ENCODE peak calls at places on chromosome 5, in seven cellular contexts. G is cardiac fibroblast, K is epithelial cell of proximal tubule, H is cardiac muscle cell, R is GM20000, E is bronchial epithelial cell, B is ovary. F is an unnamed sample.

GRCh38 chr5:105849701-105850100 is 1821.0 kb downstream of the EFNA5 start:
- DNase-seq in G (peak), K (no peak), H (no peak), R (no peak), E (no peak), B (no peak), F (no peak)

GRCh38 chr5:40220260-40220659 is 459.5 kb upstream of the PTGER4 start:
- DNase-seq in G (no peak), K (no peak), H (peak), R (no peak), E (no peak), B (no peak), F (no peak)

GRCh38 chr5:112554089-112554977 is 135.3 kb upstream of the EPB41L4A start:
- DNase-seq in G (peak), K (no peak), H (no peak), R (no peak), E (no peak), B (no peak), F (no peak)

GRCh38 chr5:151863566-151863965 is 61.1 kb downstream of the GLRA1 start:
- DNase-seq in G (no peak), K (no peak), H (no peak), R (no peak), E (no peak), B (no peak), F (no peak)

GRCh38 chr5:163532203-163532892 is 26.9 kb downstream of the MAT2B start:
- DNase-seq in G (no peak), K (no peak), H (no peak), R (no peak), E (no peak), B (no peak), F (no peak)

GRCh38 chr5:4700082-4700481 is 440.0 kb upstream of the ADAMTS16 start:
- DNase-seq in G (peak), K (peak), H (peak), R (no peak), E (peak), B (no peak), F (peak)

GRCh38 chr5:126777257-126777973 is 479 bp downstream of the LMNB1 start:
- DNase-seq in G (peak), K (no peak), H (peak), R (peak), E (peak), B (peak), F (peak)

GRCh38 chr5:10513501-10514442 is 50.1 kb upstream of the ANKRD33B start:
- DNase-seq in G (peak), K (peak), H (peak), R (no peak), E (no peak), B (no peak), F (no peak)

GRCh38 chr5:87327998-87328397 is 60.3 kb downstream of the RASA1 start:
- DNase-seq in G (peak), K (no peak), H (no peak), R (no peak), E (no peak), B (no peak), F (no peak)
- TF ChIP-seq CTCF in G (no peak), K (no peak), H (no peak), R (no peak), E (no peak), B (no peak), F (no peak)

DNA sequence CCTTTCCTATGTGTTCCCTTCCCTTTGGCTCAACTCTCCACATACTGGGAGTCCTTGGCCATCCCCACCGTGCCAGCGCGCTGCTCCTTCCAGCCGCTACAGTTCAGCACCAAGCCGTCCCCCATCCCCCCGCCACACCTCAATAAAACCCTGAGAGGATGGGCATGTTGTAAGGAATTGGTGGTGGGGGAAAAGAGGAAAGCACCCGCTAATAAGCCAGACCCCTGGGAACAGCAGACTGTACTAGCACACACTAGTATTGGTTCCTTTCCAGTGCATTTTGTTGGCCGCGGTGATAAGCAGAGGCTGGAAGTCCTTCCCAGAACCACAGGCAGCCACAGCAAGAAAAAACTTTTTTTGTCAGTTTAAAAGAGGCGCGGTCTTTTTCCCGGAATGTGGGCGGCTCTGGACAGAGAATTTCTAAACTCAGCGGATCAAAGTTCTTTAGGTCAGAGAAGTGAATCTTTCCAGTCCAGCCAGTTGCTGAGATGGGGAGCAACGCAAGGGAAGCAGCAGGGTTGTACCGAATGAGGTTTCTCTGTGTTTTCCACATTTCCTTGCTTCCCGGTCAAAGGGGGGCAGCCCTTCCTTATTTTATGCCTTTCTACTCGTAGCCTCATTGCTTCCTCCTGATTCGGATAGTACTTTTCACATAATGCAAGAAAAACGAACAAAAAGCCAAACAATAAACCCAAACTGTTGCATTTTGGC is 2.1 kb downstream of the CHSY3 start:
- DNase-seq in G (peak), K (no peak), H (peak), R (no peak), E (no peak), B (no peak), F (no peak)
- TF ChIP-seq CTCF in G (peak), K (peak), H (peak), R (no peak), E (no peak), B (no peak), F (no peak)

GRCh38 chr5:64678400-64678799 is 11.9 kb upstream of the SHISAL2B start:
- DNase-seq in G (no peak), K (no peak), H (no peak), R (no peak), E (no peak), B (no peak), F (no peak)

GRCh38 chr5:64680289-64680688 is 10.0 kb upstream of the SHISAL2B start:
- DNase-seq in G (no peak), K (no peak), H (no peak), R (no peak), E (peak), B (no peak), F (no peak)

GRCh38 chr5:64682608-64683007 is 7.7 kb upstream of the SHISAL2B start:
- DNase-seq in G (no peak), K (no peak), H (peak), R (no peak), E (no peak), B (no peak), F (no peak)
- TF ChIP-seq CTCF in G (no peak), K (peak), H (no peak), R (no peak), E (no peak), B (no peak), F (no peak)

GRCh38 chr5:6818594-6819512 is 105.6 kb downstream of the TENT4A start:
- DNase-seq in G (peak), K (no peak), H (no peak), R (no peak), E (peak), B (no peak), F (no peak)
- TF ChIP-seq CTCF in G (no peak), K (peak), H (no peak), R (no peak), E (no peak), B (no peak), F (no peak)

DNA sequence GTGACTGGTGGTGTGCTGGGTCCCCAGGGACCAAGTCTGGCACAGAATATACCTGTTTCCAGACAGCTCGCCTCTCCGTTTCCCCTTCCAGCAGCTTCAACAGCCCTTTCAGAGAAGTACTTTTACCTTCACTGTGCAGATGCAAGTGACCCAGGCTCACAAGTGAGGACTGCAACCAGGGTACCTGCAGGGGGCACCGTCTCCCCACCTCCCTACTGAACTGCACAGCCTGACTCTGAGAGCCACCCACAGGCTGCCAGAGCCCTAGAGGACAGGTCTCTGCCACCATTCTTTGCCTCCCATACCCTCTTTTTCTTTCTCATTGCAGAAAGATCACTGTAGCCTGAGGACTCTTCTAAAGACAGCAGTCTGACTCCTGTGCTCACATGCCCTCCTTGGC is 15.4 kb downstream of the IL9 start:
- DNase-seq in G (peak), K (no peak), H (peak), R (no peak), E (no peak), B (no peak), F (peak)
- TF ChIP-seq CTCF in G (peak), K (peak), H (peak), R (no peak), E (peak), B (no peak), F (no peak)

GRCh38 chr5:79999722-80000121 is 8.7 kb upstream of the MTX3 start:
- DNase-seq in G (no peak), K (no peak), H (no peak), R (no peak), E (no peak), B (no peak), F (no peak)
- TF ChIP-seq CTCF in G (no peak), K (no peak), H (no peak), R (no peak), E (no peak), B (no peak), F (no peak)

DNA sequence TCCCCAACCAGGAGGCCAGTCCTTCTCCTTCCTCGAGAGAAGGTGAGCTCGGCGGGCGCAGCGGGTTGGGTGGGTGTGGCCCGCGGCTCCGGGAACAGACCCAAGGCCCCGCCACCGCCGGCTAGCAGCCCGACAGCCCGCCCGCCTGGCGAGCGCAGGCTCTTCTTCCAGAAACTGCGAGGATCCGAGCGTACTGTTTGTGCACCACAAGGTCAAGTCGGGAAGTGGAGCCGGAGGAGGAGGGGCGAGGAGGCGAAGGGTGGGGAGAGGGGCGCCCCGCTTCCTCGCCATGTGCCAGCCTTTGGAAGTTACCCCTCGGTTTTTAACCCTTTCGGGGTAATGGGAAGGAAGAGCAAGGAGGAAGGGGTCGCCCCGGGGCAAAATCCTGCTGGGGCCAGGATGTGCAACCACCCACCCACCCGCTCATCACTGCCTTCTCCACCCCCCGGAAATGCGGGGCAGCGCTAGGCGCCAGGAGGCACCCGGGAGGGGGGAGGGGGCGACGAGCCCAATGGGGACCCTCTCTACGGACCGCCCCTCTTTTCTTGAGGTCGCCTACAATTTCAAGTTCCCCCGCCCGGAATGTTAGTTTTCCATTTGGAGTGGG is 1.1 kb upstream of the JADE2 start:
- DNase-seq in G (peak), K (no peak), H (peak), R (peak), E (peak), B (peak), F (peak)
- TF ChIP-seq CTCF in G (no peak), K (no peak), H (peak), R (no peak), E (peak), B (peak), F (no peak)

GRCh38 chr5:150271923-150272322 is 17.6 kb downstream of the CAMK2A start:
- DNase-seq in G (no peak), K (no peak), H (no peak), R (no peak), E (no peak), B (no peak), F (no peak)

GRCh38 chr5:150270546-150271295 is 18.9 kb downstream of the CAMK2A start:
- DNase-seq in G (no peak), K (no peak), H (no peak), R (no peak), E (no peak), B (peak), F (no peak)

GRCh38 chr5:150274811-150275210 is 14.8 kb downstream of the CAMK2A start:
- DNase-seq in G (no peak), K (no peak), H (no peak), R (no peak), E (no peak), B (no peak), F (no peak)

GRCh38 chr5:150271296-150271692 is 18.3 kb downstream of the CAMK2A start:
- DNase-seq in G (no peak), K (no peak), H (no peak), R (no peak), E (no peak), B (no peak), F (no peak)

GRCh38 chr5:150272531-150272930 is 17.0 kb downstream of the CAMK2A start:
- DNase-seq in G (peak), K (no peak), H (peak), R (peak), E (peak), B (no peak), F (no peak)
- TF ChIP-seq CTCF in G (peak), K (peak), H (peak), R (peak), E (peak), B (no peak), F (no peak)

GRCh38 chr5:167051369-167051768 is 1240.1 kb upstream of the WWC1 start:
- DNase-seq in G (no peak), K (no peak), H (no peak), R (no peak), E (no peak), B (no peak), F (no peak)

GRCh38 chr5:167050568-167051214 is 1240.8 kb upstream of the WWC1 start:
- DNase-seq in G (peak), K (no peak), H (no peak), R (no peak), E (no peak), B (no peak), F (no peak)

GRCh38 chr5:167049771-167050567 is 1241.5 kb upstream of the WWC1 start:
- DNase-seq in G (no peak), K (no peak), H (no peak), R (no peak), E (no peak), B (no peak), F (no peak)

DNA sequence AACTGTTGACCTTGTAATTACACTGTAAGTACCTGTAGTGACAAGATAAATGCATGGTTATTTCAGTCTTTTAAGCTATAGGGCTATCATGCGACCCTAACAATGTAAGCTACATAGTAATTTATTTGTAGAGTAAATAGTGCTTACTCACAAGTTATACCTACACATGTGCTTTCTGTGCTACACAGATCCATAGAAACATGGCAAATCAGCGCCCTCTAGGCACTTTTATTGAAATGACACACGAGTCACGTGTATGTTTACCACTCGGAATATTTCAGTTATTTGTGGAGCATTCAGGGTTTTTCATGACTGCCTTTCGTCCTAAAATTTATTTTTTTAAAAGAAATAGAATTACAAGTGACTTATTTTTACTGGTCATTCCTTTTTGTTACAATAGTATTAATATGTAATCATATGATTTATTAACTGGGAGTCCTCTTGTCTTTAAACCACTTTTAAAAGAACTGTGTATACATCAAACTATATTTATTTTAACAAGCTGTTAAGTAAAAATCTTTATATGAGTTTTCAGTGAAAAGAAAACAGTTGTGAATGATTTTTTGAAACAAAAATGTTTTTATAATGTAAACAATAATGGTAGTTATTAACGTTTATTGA is 1242.3 kb upstream of the WWC1 start:
- DNase-seq in G (peak), K (peak), H (peak), R (peak), E (peak), B (no peak), F (no peak)
- TF ChIP-seq CTCF in G (no peak), K (peak), H (peak), R (peak), E (peak), B (peak), F (peak)

GRCh38 chr5:68316469-68316868 is 100.9 kb downstream of the PIK3R1 start:
- DNase-seq in G (no peak), K (no peak), H (no peak), R (no peak), E (no peak), B (no peak), F (no peak)
- TF ChIP-seq CTCF in G (no peak), K (no peak), H (no peak), R (no peak), E (no peak), B (no peak), F (no peak)